ENCODE peak calls at places on chromosome 5, in nine cellular contexts. One of them, this sample, is unnamed.

GRCh38 chr5:82858453-82859043 is 218.6 kb downstream of the TMEM167A start:
- DNase-seq in heart right ventricle: no peak
- DNase-seq in colonic mucosa: no peak
- DNase-seq in fibroblast of mammary gland: no peak
- DNase-seq in mammary epithelial cell: no peak
- DNase-seq in endodermal cell: no peak
- DNase-seq in mucosa of descending colon: no peak
- DNase-seq in HFF-Myc: no peak
- DNase-seq in PC-3: no peak
- DNase-seq in this sample: no peak

GRCh38 chr5:2685651-2686050 is 65.8 kb downstream of the IRX2 start:
- DNase-seq in colonic mucosa: no peak
- DNase-seq in mammary epithelial cell: peak
- DNase-seq in endodermal cell: peak
- DNase-seq in mucosa of descending colon: no peak
- DNase-seq in heart right ventricle: no peak
- DNase-seq in HFF-Myc: no peak
- DNase-seq in PC-3: peak
- DNase-seq in fibroblast of mammary gland: peak
- DNase-seq in this sample: no peak

GRCh38 chr5:14870347-14871083 is 1.1 kb downstream of the ANKH start:
- DNase-seq in HFF-Myc: no peak
- DNase-seq in mucosa of descending colon: peak
- DNase-seq in heart right ventricle: peak
- DNase-seq in PC-3: peak
- DNase-seq in endodermal cell: no peak
- DNase-seq in colonic mucosa: peak
- DNase-seq in mammary epithelial cell: no peak
- DNase-seq in fibroblast of mammary gland: no peak
- DNase-seq in this sample: no peak

GRCh38 chr5:149930060-149930753 is 14.4 kb downstream of the PDE6A start:
- DNase-seq in colonic mucosa: no peak
- DNase-seq in endodermal cell: no peak
- DNase-seq in fibroblast of mammary gland: peak
- DNase-seq in PC-3: no peak
- DNase-seq in HFF-Myc: no peak
- DNase-seq in mammary epithelial cell: no peak
- DNase-seq in mucosa of descending colon: no peak
- DNase-seq in heart right ventricle: no peak
- DNase-seq in this sample: no peak

GRCh38 chr5:132259061-132259851 is 1.8 kb downstream of the PDLIM4 start:
- DNase-seq in endodermal cell: peak
- DNase-seq in fibroblast of mammary gland: peak
- DNase-seq in heart right ventricle: peak
- DNase-seq in mucosa of descending colon: no peak
- DNase-seq in HFF-Myc: peak
- DNase-seq in colonic mucosa: peak
- DNase-seq in PC-3: no peak
- DNase-seq in mammary epithelial cell: peak
- DNase-seq in this sample: peak

GRCh38 chr5:155200608-155201007 is 187.1 kb downstream of the KIF4B start:
- DNase-seq in fibroblast of mammary gland: no peak
- DNase-seq in mucosa of descending colon: no peak
- DNase-seq in HFF-Myc: no peak
- DNase-seq in colonic mucosa: no peak
- DNase-seq in mammary epithelial cell: no peak
- DNase-seq in endodermal cell: no peak
- DNase-seq in PC-3: no peak
- DNase-seq in heart right ventricle: no peak
- DNase-seq in this sample: no peak

GRCh38 chr5:115857621-115858349 is 16.1 kb downstream of the AP3S1 start:
- DNase-seq in heart right ventricle: no peak
- DNase-seq in mucosa of descending colon: no peak
- DNase-seq in colonic mucosa: no peak
- DNase-seq in mammary epithelial cell: peak
- DNase-seq in PC-3: peak
- DNase-seq in fibroblast of mammary gland: peak
- DNase-seq in endodermal cell: no peak
- DNase-seq in HFF-Myc: no peak
- DNase-seq in this sample: no peak

GRCh38 chr5:66596791-66597757 is 881 bp downstream of the MAST4 start:
- DNase-seq in mucosa of descending colon: peak
- DNase-seq in colonic mucosa: peak
- DNase-seq in fibroblast of mammary gland: peak
- DNase-seq in HFF-Myc: no peak
- DNase-seq in heart right ventricle: peak
- DNase-seq in PC-3: no peak
- DNase-seq in endodermal cell: peak
- DNase-seq in mammary epithelial cell: peak
- DNase-seq in this sample: no peak

GRCh38 chr5:74412064-74412463 is 228.5 kb downstream of the ENC1 start:
- DNase-seq in HFF-Myc: no peak
- DNase-seq in PC-3: no peak
- DNase-seq in colonic mucosa: no peak
- DNase-seq in mammary epithelial cell: no peak
- DNase-seq in endodermal cell: peak
- DNase-seq in mucosa of descending colon: no peak
- DNase-seq in fibroblast of mammary gland: no peak
- DNase-seq in heart right ventricle: no peak
- DNase-seq in this sample: no peak

GRCh38 chr5:169753795-169754194 is 116.7 kb downstream of the DOCK2 start:
- DNase-seq in mammary epithelial cell: peak
- DNase-seq in fibroblast of mammary gland: peak
- DNase-seq in PC-3: no peak
- DNase-seq in HFF-Myc: no peak
- DNase-seq in endodermal cell: no peak
- DNase-seq in colonic mucosa: no peak
- DNase-seq in heart right ventricle: no peak
- DNase-seq in mucosa of descending colon: no peak
- DNase-seq in this sample: peak

GRCh38 chr5:128549496-128549895 is 11.5 kb upstream of the FBN2 start:
- DNase-seq in fibroblast of mammary gland: no peak
- DNase-seq in PC-3: no peak
- DNase-seq in colonic mucosa: no peak
- DNase-seq in mammary epithelial cell: no peak
- DNase-seq in mucosa of descending colon: no peak
- DNase-seq in heart right ventricle: no peak
- DNase-seq in HFF-Myc: no peak
- DNase-seq in endodermal cell: no peak
- DNase-seq in this sample: no peak

GRCh38 chr5:42944989-42945388 is 95.1 kb downstream of the ANXA2R start:
- DNase-seq in mucosa of descending colon: no peak
- DNase-seq in HFF-Myc: peak
- DNase-seq in endodermal cell: no peak
- DNase-seq in mammary epithelial cell: peak
- DNase-seq in heart right ventricle: no peak
- DNase-seq in fibroblast of mammary gland: peak
- DNase-seq in colonic mucosa: no peak
- DNase-seq in PC-3: peak
- DNase-seq in this sample: peak

GRCh38 chr5:113000466-113000865 is 23.9 kb downstream of the DCP2 start:
- DNase-seq in mucosa of descending colon: no peak
- DNase-seq in mammary epithelial cell: peak
- DNase-seq in fibroblast of mammary gland: peak
- DNase-seq in heart right ventricle: no peak
- DNase-seq in endodermal cell: no peak
- DNase-seq in PC-3: peak
- DNase-seq in HFF-Myc: no peak
- DNase-seq in colonic mucosa: no peak
- DNase-seq in this sample: no peak

GRCh38 chr5:128380324-128380723 is 157.7 kb downstream of the FBN2 start:
- DNase-seq in mucosa of descending colon: no peak
- DNase-seq in fibroblast of mammary gland: no peak
- DNase-seq in mammary epithelial cell: no peak
- DNase-seq in PC-3: no peak
- DNase-seq in endodermal cell: no peak
- DNase-seq in colonic mucosa: no peak
- DNase-seq in heart right ventricle: no peak
- DNase-seq in HFF-Myc: no peak
- DNase-seq in this sample: no peak

GRCh38 chr5:147037517-147038205 is 159.1 kb upstream of the PPP2R2B start:
- DNase-seq in mammary epithelial cell: peak
- DNase-seq in PC-3: peak
- DNase-seq in fibroblast of mammary gland: peak
- DNase-seq in heart right ventricle: no peak
- DNase-seq in colonic mucosa: no peak
- DNase-seq in mucosa of descending colon: no peak
- DNase-seq in HFF-Myc: no peak
- DNase-seq in endodermal cell: no peak
- DNase-seq in this sample: no peak

GRCh38 chr5:131538177-131538593 is 96.8 kb downstream of the RAPGEF6 start:
- DNase-seq in heart right ventricle: no peak
- DNase-seq in colonic mucosa: no peak
- DNase-seq in mucosa of descending colon: no peak
- DNase-seq in endodermal cell: no peak
- DNase-seq in HFF-Myc: no peak
- DNase-seq in mammary epithelial cell: peak
- DNase-seq in PC-3: peak
- DNase-seq in fibroblast of mammary gland: peak
- DNase-seq in this sample: no peak

GRCh38 chr5:42621662-42622061 is 135.0 kb upstream of the CCDC152 start:
- DNase-seq in HFF-Myc: no peak
- DNase-seq in mammary epithelial cell: no peak
- DNase-seq in endodermal cell: no peak
- DNase-seq in colonic mucosa: no peak
- DNase-seq in heart right ventricle: no peak
- DNase-seq in mucosa of descending colon: no peak
- DNase-seq in fibroblast of mammary gland: no peak
- DNase-seq in PC-3: no peak
- DNase-seq in this sample: no peak

GRCh38 chr5:76403963-76404693 is 1.0 kb downstream of the IQGAP2 start:
- DNase-seq in mucosa of descending colon: peak
- DNase-seq in PC-3: no peak
- DNase-seq in mammary epithelial cell: no peak
- DNase-seq in colonic mucosa: peak
- DNase-seq in endodermal cell: peak
- DNase-seq in heart right ventricle: no peak
- DNase-seq in HFF-Myc: no peak
- DNase-seq in fibroblast of mammary gland: no peak
- DNase-seq in this sample: no peak

GRCh38 chr5:137156175-137156574 is 343.0 kb downstream of the SPOCK1 start:
- DNase-seq in PC-3: no peak
- DNase-seq in fibroblast of mammary gland: no peak
- DNase-seq in mammary epithelial cell: no peak
- DNase-seq in colonic mucosa: no peak
- DNase-seq in endodermal cell: no peak
- DNase-seq in HFF-Myc: no peak
- DNase-seq in mucosa of descending colon: no peak
- DNase-seq in heart right ventricle: no peak
- DNase-seq in this sample: no peak

DNA sequence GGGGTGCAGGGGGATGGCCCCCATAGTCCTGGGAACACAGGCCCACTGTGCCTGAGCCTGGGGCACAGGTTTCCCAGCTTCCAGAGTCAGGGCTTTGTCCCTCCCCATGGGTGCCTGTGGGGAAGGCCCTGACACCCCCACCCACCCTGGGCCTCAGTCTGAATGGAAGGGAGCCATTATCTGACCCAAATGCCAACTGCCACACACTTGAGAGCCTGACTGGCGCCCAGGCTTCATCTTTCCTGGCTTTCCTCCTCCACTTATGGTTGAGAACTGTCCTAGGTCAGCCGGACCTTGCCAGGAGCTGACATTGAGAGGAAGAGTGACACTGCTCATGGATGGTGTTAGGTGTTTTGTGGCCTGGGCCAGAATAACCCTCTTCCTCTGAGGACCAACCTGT is 24.0 kb downstream of the SH3PXD2B start:
- DNase-seq in fibroblast of mammary gland: no peak
- DNase-seq in HFF-Myc: no peak
- DNase-seq in PC-3: no peak
- DNase-seq in endodermal cell: no peak
- DNase-seq in colonic mucosa: no peak
- DNase-seq in heart right ventricle: no peak
- DNase-seq in mammary epithelial cell: no peak
- DNase-seq in mucosa of descending colon: no peak
- DNase-seq in this sample: no peak
- TF ChIP-seq CTCF in fibroblast of mammary gland: no peak
- TF ChIP-seq CTCF in HFF-Myc: no peak
- TF ChIP-seq CTCF in PC-3: no peak
- TF ChIP-seq CTCF in endodermal cell: no peak
- TF ChIP-seq CTCF in colonic mucosa: no peak
- TF ChIP-seq CTCF in heart right ventricle: no peak
- TF ChIP-seq CTCF in mammary epithelial cell: no peak
- TF ChIP-seq CTCF in mucosa of descending colon: no peak
- TF ChIP-seq CTCF in this sample: no peak

GRCh38 chr5:180815241-180816031 is 12.8 kb upstream of the MGAT1 start:
- DNase-seq in fibroblast of mammary gland: no peak
- DNase-seq in colonic mucosa: no peak
- DNase-seq in endodermal cell: no peak
- DNase-seq in PC-3: no peak
- DNase-seq in HFF-Myc: no peak
- DNase-seq in mucosa of descending colon: no peak
- DNase-seq in mammary epithelial cell: no peak
- DNase-seq in heart right ventricle: no peak
- DNase-seq in this sample: no peak
- H3K4me3 ChIP-seq in fibroblast of mammary gland: no peak
- H3K4me3 ChIP-seq in colonic mucosa: no peak
- H3K4me3 ChIP-seq in endodermal cell: no peak
- H3K4me3 ChIP-seq in PC-3: no peak
- H3K4me3 ChIP-seq in HFF-Myc: no peak
- H3K4me3 ChIP-seq in mucosa of descending colon: no peak
- H3K4me3 ChIP-seq in mammary epithelial cell: no peak
- H3K4me3 ChIP-seq in heart right ventricle: peak
- H3K4me3 ChIP-seq in this sample: no peak

GRCh38 chr5:156871212-156871611 is 21.1 kb downstream of the PPP1R2B start:
- DNase-seq in HFF-Myc: no peak
- DNase-seq in colonic mucosa: no peak
- DNase-seq in mucosa of descending colon: no peak
- DNase-seq in fibroblast of mammary gland: no peak
- DNase-seq in endodermal cell: no peak
- DNase-seq in PC-3: no peak
- DNase-seq in mammary epithelial cell: no peak
- DNase-seq in heart right ventricle: no peak
- DNase-seq in this sample: no peak
- TF ChIP-seq CTCF in HFF-Myc: no peak
- TF ChIP-seq CTCF in colonic mucosa: no peak
- TF ChIP-seq CTCF in mucosa of descending colon: no peak
- TF ChIP-seq CTCF in fibroblast of mammary gland: no peak
- TF ChIP-seq CTCF in endodermal cell: no peak
- TF ChIP-seq CTCF in PC-3: no peak
- TF ChIP-seq CTCF in mammary epithelial cell: no peak
- TF ChIP-seq CTCF in heart right ventricle: no peak
- TF ChIP-seq CTCF in this sample: no peak

GRCh38 chr5:69502375-69503143 is 10.0 kb downstream of the OCLN start:
- DNase-seq in HFF-Myc: peak
- DNase-seq in heart right ventricle: no peak
- DNase-seq in mammary epithelial cell: peak
- DNase-seq in mucosa of descending colon: no peak
- DNase-seq in colonic mucosa: no peak
- DNase-seq in fibroblast of mammary gland: peak
- DNase-seq in PC-3: peak
- DNase-seq in endodermal cell: peak
- DNase-seq in this sample: no peak
- H3K4me3 ChIP-seq in HFF-Myc: no peak
- H3K4me3 ChIP-seq in heart right ventricle: no peak
- H3K4me3 ChIP-seq in mammary epithelial cell: no peak
- H3K4me3 ChIP-seq in mucosa of descending colon: no peak
- H3K4me3 ChIP-seq in colonic mucosa: no peak
- H3K4me3 ChIP-seq in fibroblast of mammary gland: no peak
- H3K4me3 ChIP-seq in PC-3: peak
- H3K4me3 ChIP-seq in endodermal cell: no peak
- H3K4me3 ChIP-seq in this sample: no peak